ENCODE peak calls at places on chromosomes 2 and 18, in four cellular contexts. V is T-helper 2 cell, G is NCI-H1092, O is A549. L is an unnamed sample.
A peak's percentile ranks its signal among the peaks of the same experiment; 100 is the strongest.

GRCh38 chr2:111049792-111050640 is 70.7 kb upstream of the BCL2L11 start:
- DNase-seq in V (no peak), G (no peak), O (no peak), L (no peak)

GRCh38 chr2:238127165-238128060 is 11.1 kb upstream of the KLHL30 start:
- DNase-seq in V (no peak), G (no peak), O (peak; percentile 44), L (no peak)

GRCh38 chr18:76452357-76452756 is 42.7 kb downstream of the ZNF516 start:
- DNase-seq in V (no peak), G (no peak), O (no peak), L (no peak)

GRCh38 chr2:128285329-128285931 is 33.2 kb downstream of the HS6ST1 start:
- DNase-seq in V (no peak), G (no peak), O (no peak), L (no peak)

GRCh38 chr18:69469444-69469919 is 68.8 kb downstream of the DOK6 start:
- DNase-seq in V (peak; percentile 6), G (no peak), O (peak; percentile 68), L (peak; percentile 10)

GRCh38 chr2:128026422-128027277 is 1.2 kb downstream of the SAP130 start:
- DNase-seq in V (no peak), G (no peak), O (no peak), L (no peak)

GRCh38 chr2:214591359-214591758 is 180.5 kb downstream of the VWC2L start:
- DNase-seq in V (no peak), G (no peak), O (peak; percentile 6), L (no peak)

GRCh38 chr2:8255448-8255800 is 426.4 kb upstream of the ID2 start:
- DNase-seq in V (no peak), G (no peak), O (no peak), L (no peak)

GRCh38 chr2:160592401-160592800 is 98.8 kb upstream of the RBMS1 start:
- DNase-seq in V (no peak), G (no peak), O (no peak), L (no peak)

GRCh38 chr2:127486247-127486912 is 39.9 kb downstream of the IWS1 start:
- DNase-seq in V (no peak), G (no peak), O (no peak), L (no peak)

GRCh38 chr18:47387864-47388263 is 136.4 kb upstream of the SKOR2 start:
- DNase-seq in V (no peak), G (no peak), O (no peak), L (no peak)

GRCh38 chr2:230902180-230902899 is 22.7 kb downstream of the GPR55 start:
- DNase-seq in V (peak; percentile 21), G (peak; percentile 22), O (peak; percentile 75), L (no peak)

GRCh38 chr2:200179201-200179600 is 127.3 kb upstream of the SPATS2L start:
- DNase-seq in V (no peak), G (no peak), O (no peak), L (no peak)

GRCh38 chr2:201139836-201140599 is 24.1 kb downstream of the CFLAR start:
- DNase-seq in V (no peak), G (no peak), O (no peak), L (no peak)

GRCh38 chr18:56083097-56083865 is 495.3 kb upstream of the TCF4 start:
- DNase-seq in V (no peak), G (no peak), O (no peak), L (no peak)